ENCODE peak calls at places on chromosomes 16 and 17, in four cellular contexts. One of them, this sample, is unnamed.

GRCh38 chr16:85490971-85491771 is 122.0 kb upstream of the GSE1 start:
- DNase-seq in GM23248: no peak
- DNase-seq in neuronal stem cell: no peak
- DNase-seq in mammary epithelial cell: no peak
- DNase-seq in this sample: no peak

GRCh38 chr16:35352431-35352830 is 1893.0 kb downstream of the TP53TG3F start:
- DNase-seq in GM23248: no peak
- DNase-seq in neuronal stem cell: no peak
- DNase-seq in mammary epithelial cell: no peak
- DNase-seq in this sample: no peak

GRCh38 chr17:16569358-16569712 is 331 bp upstream of the ZNF287 start:
- DNase-seq in GM23248: no peak
- DNase-seq in neuronal stem cell: no peak
- DNase-seq in mammary epithelial cell: no peak
- DNase-seq in this sample: no peak

GRCh38 chr16:9908613-9909012 is 273.6 kb downstream of the GRIN2A start:
- DNase-seq in GM23248: no peak
- DNase-seq in neuronal stem cell: no peak
- DNase-seq in mammary epithelial cell: no peak
- DNase-seq in this sample: no peak

GRCh38 chr17:82092094-82092586 is 5.9 kb downstream of the FASN start:
- DNase-seq in GM23248: no peak
- DNase-seq in neuronal stem cell: no peak
- DNase-seq in mammary epithelial cell: no peak
- DNase-seq in this sample: no peak

GRCh38 chr17:66172706-66173223 is 19.2 kb downstream of the CEP112 start:
- DNase-seq in GM23248: no peak
- DNase-seq in neuronal stem cell: no peak
- DNase-seq in mammary epithelial cell: no peak
- DNase-seq in this sample: no peak

GRCh38 chr16:85123891-85124635 is 11.8 kb upstream of the CIBAR2 start:
- DNase-seq in GM23248: peak; percentile 74
- DNase-seq in neuronal stem cell: no peak
- DNase-seq in mammary epithelial cell: peak; percentile 71
- DNase-seq in this sample: peak; percentile 73

GRCh38 chr17:35294756-35295155 is 51.9 kb downstream of the SLFN5 start:
- DNase-seq in GM23248: no peak
- DNase-seq in neuronal stem cell: no peak
- DNase-seq in mammary epithelial cell: no peak
- DNase-seq in this sample: no peak

GRCh38 chr17:81615401-81615930 is 21.4 kb downstream of the NPLOC4 start:
- DNase-seq in GM23248: no peak
- DNase-seq in neuronal stem cell: no peak
- DNase-seq in mammary epithelial cell: no peak
- DNase-seq in this sample: no peak

GRCh38 chr16:66455970-66456369 is 28.9 kb downstream of the BEAN1 start:
- DNase-seq in GM23248: no peak
- DNase-seq in neuronal stem cell: no peak
- DNase-seq in mammary epithelial cell: no peak
- DNase-seq in this sample: no peak

GRCh38 chr16:68711421-68712139 is 25.5 kb upstream of the CDH1 start:
- DNase-seq in GM23248: no peak
- DNase-seq in neuronal stem cell: no peak
- DNase-seq in mammary epithelial cell: no peak
- DNase-seq in this sample: no peak

GRCh38 chr17:17849863-17850373 is 13.1 kb upstream of the SREBF1 start:
- DNase-seq in GM23248: peak; percentile 67
- DNase-seq in neuronal stem cell: no peak
- DNase-seq in mammary epithelial cell: no peak
- DNase-seq in this sample: peak; percentile 76

GRCh38 chr17:7001562-7001961 is 5.7 kb downstream of the ALOX12 start:
- DNase-seq in GM23248: peak; percentile 32
- DNase-seq in neuronal stem cell: no peak
- DNase-seq in mammary epithelial cell: no peak
- DNase-seq in this sample: peak; percentile 42

GRCh38 chr16:77967054-77968035 is 55.0 kb upstream of the CLEC3A start:
- DNase-seq in GM23248: no peak
- DNase-seq in neuronal stem cell: no peak
- DNase-seq in mammary epithelial cell: no peak
- DNase-seq in this sample: no peak

GRCh38 chr17:66115246-66115645 is 76.7 kb downstream of the CEP112 start:
- DNase-seq in GM23248: peak; percentile 64
- DNase-seq in neuronal stem cell: no peak
- DNase-seq in mammary epithelial cell: no peak
- DNase-seq in this sample: peak; percentile 18

GRCh38 chr16:11768850-11769249 is 26.2 kb upstream of the TXNDC11 start:
- DNase-seq in GM23248: no peak
- DNase-seq in neuronal stem cell: no peak
- DNase-seq in mammary epithelial cell: no peak
- DNase-seq in this sample: no peak

GRCh38 chr16:14028207-14028606 is 42.9 kb upstream of the MRTFB start:
- DNase-seq in GM23248: no peak
- DNase-seq in neuronal stem cell: no peak
- DNase-seq in mammary epithelial cell: no peak
- DNase-seq in this sample: no peak

GRCh38 chr16:20763461-20764232 is at the start of gene ACSM3:
- DNase-seq in GM23248: peak; percentile 74
- DNase-seq in neuronal stem cell: peak; percentile 5
- DNase-seq in mammary epithelial cell: peak; percentile 81
- DNase-seq in this sample: peak; percentile 53

GRCh38 chr16:28974007-28974436 is 556 bp upstream of the SPNS1 start:
- DNase-seq in GM23248: peak; percentile 88
- DNase-seq in neuronal stem cell: peak; percentile 59
- DNase-seq in mammary epithelial cell: peak; percentile 51
- DNase-seq in this sample: peak; percentile 62

GRCh38 chr17:732788-733720 is 658 bp downstream of the TLCD3A start:
- DNase-seq in GM23248: peak; percentile 77
- DNase-seq in neuronal stem cell: no peak
- DNase-seq in mammary epithelial cell: peak; percentile 65
- DNase-seq in this sample: peak; percentile 12

GRCh38 chr16:50494501-50495491 is 53.4 kb upstream of the NKD1 start:
- DNase-seq in GM23248: no peak
- DNase-seq in neuronal stem cell: no peak
- DNase-seq in mammary epithelial cell: no peak
- DNase-seq in this sample: no peak

GRCh38 chr17:72724375-72724774 is 368.1 kb downstream of the SLC39A11 start:
- DNase-seq in GM23248: peak; percentile 67
- DNase-seq in neuronal stem cell: no peak
- DNase-seq in mammary epithelial cell: peak; percentile 64
- DNase-seq in this sample: no peak

DNA sequence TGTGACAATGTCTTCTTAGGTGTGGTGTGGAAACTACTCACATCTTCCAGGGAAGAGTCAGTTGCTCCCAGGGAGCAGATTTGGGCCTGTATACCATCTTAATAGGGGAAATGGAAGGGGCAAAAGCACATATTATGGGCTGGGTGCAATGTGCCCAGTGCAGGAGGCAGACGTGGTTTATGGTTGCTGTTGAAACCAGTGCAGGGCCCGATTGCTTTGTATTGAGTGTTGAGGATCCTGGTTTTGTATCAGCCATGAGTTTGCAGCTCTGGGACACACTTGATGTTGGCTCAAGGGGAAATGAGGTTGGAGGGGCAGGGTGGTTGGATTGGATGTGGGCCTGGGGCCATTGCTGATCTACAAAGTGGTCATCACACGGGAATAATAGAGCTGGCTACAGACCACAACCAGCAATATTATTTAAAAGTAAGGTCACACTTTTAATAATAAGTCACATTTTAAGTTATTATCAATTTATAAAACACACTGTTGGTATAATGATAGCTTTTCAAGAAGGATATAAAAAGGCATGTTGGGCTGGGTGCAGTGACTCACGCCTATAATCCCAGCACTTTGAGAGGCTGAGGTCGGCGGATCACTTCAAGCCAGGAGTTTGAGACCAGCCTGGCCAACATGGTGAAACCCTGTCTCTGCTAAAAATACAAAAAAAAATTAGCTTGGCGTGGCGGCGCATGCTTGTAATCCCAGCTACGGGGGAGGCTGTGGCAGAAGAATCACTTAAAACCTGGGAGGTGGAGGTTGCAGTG is 302.4 kb downstream of the SEC14L1 start:
- DNase-seq in GM23248: peak; percentile 58
- DNase-seq in neuronal stem cell: no peak
- DNase-seq in mammary epithelial cell: no peak
- DNase-seq in this sample: no peak
- H3K4me3 ChIP-seq in GM23248: no peak overlapping the region
- H3K4me3 ChIP-seq in neuronal stem cell: no peak overlapping the region
- H3K4me3 ChIP-seq in mammary epithelial cell: no peak overlapping the region
- H3K4me3 ChIP-seq in this sample: no peak overlapping the region

DNA sequence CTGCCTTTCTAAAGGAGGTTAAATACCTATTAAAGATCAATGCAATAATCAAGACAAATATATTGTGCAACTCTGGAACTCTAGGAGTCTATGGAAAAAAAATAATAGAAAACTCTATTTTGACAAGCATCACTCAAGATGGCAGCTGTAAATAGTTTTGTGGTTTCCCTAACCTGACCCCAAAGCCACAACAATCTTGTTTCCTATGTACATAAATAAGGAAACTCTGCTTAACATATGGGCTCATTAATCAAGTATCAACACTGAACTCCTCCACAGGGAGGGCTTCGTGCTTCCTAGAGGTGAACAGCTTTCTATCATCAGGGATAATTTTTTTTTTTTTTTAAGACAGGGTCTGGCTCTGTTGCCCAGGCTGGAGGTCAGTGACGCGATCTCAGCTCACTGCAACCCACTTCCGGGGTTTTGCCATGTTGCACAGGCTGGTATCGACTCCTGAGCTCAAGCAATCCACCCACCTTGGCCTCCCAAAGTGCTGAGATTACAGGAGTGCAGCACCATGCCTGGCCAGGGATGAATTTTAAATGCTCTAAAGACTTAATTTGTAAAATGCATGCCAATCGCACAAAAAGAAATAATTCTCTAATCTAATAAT is 42.5 kb downstream of the ARHGAP17 start:
- DNase-seq in GM23248: no peak
- DNase-seq in neuronal stem cell: no peak
- DNase-seq in mammary epithelial cell: no peak
- DNase-seq in this sample: no peak
- H3K27ac ChIP-seq in GM23248: no peak overlapping the region
- H3K27ac ChIP-seq in neuronal stem cell: no peak overlapping the region
- H3K27ac ChIP-seq in mammary epithelial cell: no peak overlapping the region
- H3K27ac ChIP-seq in this sample: no peak overlapping the region

DNA sequence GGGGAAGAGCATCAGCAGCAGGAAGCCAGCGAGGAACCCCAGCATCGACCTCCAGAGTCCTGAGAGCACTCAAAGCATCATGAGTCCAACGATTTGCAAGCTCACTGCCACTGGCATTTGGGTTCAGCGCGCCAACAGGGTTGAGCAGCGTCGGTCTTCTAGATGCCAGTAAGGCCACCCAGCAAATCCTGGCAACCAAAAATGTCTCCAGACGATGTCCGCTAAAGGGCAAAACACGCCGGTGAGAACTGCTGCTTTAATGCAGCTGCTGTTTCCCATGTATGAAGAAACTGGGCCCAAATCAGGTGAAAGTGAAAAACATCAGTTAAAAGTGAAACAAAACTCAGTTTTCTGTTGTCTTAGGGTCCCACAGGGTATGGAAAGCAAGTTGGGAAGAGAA is 70.2 kb downstream of the ANKRD11 start:
- DNase-seq in GM23248: no peak
- DNase-seq in neuronal stem cell: no peak
- DNase-seq in mammary epithelial cell: no peak
- DNase-seq in this sample: no peak
- H3K4me3 ChIP-seq in GM23248: no peak overlapping the region
- H3K4me3 ChIP-seq in neuronal stem cell: no peak overlapping the region
- H3K4me3 ChIP-seq in mammary epithelial cell: no peak overlapping the region
- H3K4me3 ChIP-seq in this sample: no peak overlapping the region

DNA sequence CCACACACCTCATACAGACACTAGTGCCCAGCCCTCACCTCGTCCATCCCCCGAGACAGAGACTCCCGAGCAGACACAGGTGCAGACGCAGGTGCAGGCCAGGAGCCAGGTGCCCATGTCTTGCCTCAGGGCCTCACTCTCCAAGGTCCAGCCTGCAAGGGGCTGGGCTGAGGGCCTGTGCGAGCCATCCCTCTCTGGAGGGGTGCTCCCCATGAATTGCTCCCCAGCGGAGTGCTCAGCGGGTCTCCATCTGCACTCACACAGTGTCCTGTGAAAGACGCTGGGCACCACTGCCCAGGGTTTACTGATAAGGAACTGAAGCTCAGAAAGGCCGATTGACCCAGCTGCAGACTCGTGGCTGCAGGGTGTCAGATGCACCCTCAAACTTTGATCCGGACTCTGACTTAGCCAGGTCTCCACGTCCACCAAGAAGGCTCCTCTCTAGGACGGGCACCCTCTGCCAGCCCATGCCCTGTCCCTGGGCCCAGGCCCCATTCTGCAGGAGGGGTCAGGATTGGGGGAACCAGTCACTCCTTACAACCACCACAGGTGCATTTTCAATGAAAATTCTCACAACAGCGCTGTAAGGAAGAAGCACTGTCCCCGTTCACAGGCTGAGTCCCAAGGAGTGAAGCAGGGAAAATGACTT is 16.9 kb downstream of the POLR3K start:
- DNase-seq in GM23248: no peak
- DNase-seq in neuronal stem cell: no peak
- DNase-seq in mammary epithelial cell: no peak
- DNase-seq in this sample: no peak
- H3K27ac ChIP-seq in GM23248: no peak overlapping the region
- H3K27ac ChIP-seq in neuronal stem cell: no peak overlapping the region
- H3K27ac ChIP-seq in mammary epithelial cell: no peak overlapping the region
- H3K27ac ChIP-seq in this sample: no peak overlapping the region

DNA sequence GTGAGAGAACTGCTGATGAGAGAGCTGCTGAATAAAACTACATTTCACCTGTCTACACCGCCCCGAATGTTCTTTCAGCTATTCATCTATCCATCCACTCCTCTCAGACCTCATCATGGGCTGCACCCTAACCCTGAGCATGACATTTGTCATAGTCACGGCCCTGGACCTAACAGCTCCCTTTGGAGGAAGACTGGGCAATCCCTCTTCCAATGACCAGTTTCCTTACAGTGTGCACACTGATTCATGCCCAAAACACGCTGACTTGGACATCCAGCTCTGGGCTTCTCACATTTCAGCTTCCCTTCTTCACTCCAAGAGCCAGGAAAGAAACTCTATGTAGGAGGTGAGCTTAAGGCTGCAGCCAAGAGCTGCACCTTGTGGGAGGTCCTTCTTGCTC is 41.8 kb upstream of the ARL4D start:
- DNase-seq in GM23248: peak; percentile 93
- DNase-seq in neuronal stem cell: no peak
- DNase-seq in mammary epithelial cell: peak; percentile 96
- DNase-seq in this sample: peak; percentile 86
- H3K4me3 ChIP-seq in GM23248: no peak overlapping the region
- H3K4me3 ChIP-seq in neuronal stem cell: no peak overlapping the region
- H3K4me3 ChIP-seq in mammary epithelial cell: no peak overlapping the region
- H3K4me3 ChIP-seq in this sample: no peak overlapping the region